ENCODE peak calls at places on chromosomes 4 and X, in eight cellular contexts. C is IMR-90; B is activated CD4-positive, alpha-beta T cell treated with anti-CD3 and anti-CD28 coated beads, Interleukin-2, amount 50 U/mL, for 24 hours; Q is amygdala; J is activated naive CD4-positive, alpha-beta T cell; O is NCI-H1105; E is activated CD4-positive, CD25-positive, alpha-beta regulatory T cell; X is ELR. T is an unnamed sample.

GRCh38 chrX:107659768-107660167 is 31.5 kb downstream of the PRPS1 start:
- DNase-seq in C (peak; percentile 64), B (no peak), Q (no peak), J (no peak), O (peak; percentile 7), E (no peak), X (peak; percentile 60), T (no peak)

GRCh38 chrX:119728487-119728886 is 29.9 kb upstream of the SOWAHD start:
- DNase-seq in C (no peak), B (no peak), Q (no peak), J (no peak), O (no peak), E (no peak), X (no peak), T (no peak)

GRCh38 chr4:15717647-15718416 is 15.0 kb downstream of the BST1 start:
- DNase-seq in C (peak; percentile 41), B (no peak), Q (no peak), J (no peak), O (no peak), E (no peak), X (peak; percentile 36), T (no peak)

GRCh38 chr4:186676531-186677158 is 47.0 kb downstream of the FAT1 start:
- DNase-seq in C (peak; percentile 98), B (no peak), Q (no peak), J (no peak), O (no peak), E (no peak), X (peak; percentile 87), T (no peak)

GRCh38 chrX:110173192-110174175 is 144.4 kb downstream of the AMMECR1 start:
- DNase-seq in C (peak; percentile 23), B (no peak), Q (no peak), J (no peak), O (no peak), E (no peak), X (peak; percentile 53), T (no peak)

GRCh38 chrX:115948018-115948923 is 222.3 kb upstream of the AGTR2 start:
- DNase-seq in C (peak; percentile 8), B (no peak), Q (no peak), J (no peak), O (no peak), E (no peak), X (no peak), T (no peak)

GRCh38 chr4:24794916-24795665 is at the start of gene SOD3:
- DNase-seq in C (peak; percentile 86), B (no peak), Q (no peak), J (no peak), O (no peak), E (no peak), X (peak; percentile 81), T (no peak)

GRCh38 chrX:68433155-68433980 is at the start of gene OPHN1:
- DNase-seq in C (peak; percentile 74), B (no peak), Q (peak; percentile 15), J (no peak), O (peak; percentile 10), E (no peak), X (peak; percentile 87), T (no peak)

GRCh38 chrX:132463411-132463810 is 25.4 kb downstream of the MBNL3 start:
- DNase-seq in C (peak; percentile 6), B (no peak), Q (no peak), J (no peak), O (no peak), E (no peak), X (peak; percentile 6), T (no peak)

GRCh38 chrX:109281478-109282275 is 200.2 kb downstream of the GUCY2F start:
- DNase-seq in C (no peak), B (no peak), Q (no peak), J (no peak), O (no peak), E (no peak), X (no peak), T (no peak)

GRCh38 chrX:11100281-11101035 is 10.7 kb upstream of the HCCS start:
- DNase-seq in C (peak; percentile 80), B (no peak), Q (no peak), J (no peak), O (peak; percentile 5), E (no peak), X (peak; percentile 71), T (no peak)

GRCh38 chr4:125741825-125742452 is 427.2 kb downstream of the FAT4 start:
- DNase-seq in C (peak; percentile 43), B (no peak), Q (no peak), J (no peak), O (no peak), E (no peak), X (peak; percentile 68), T (no peak)

GRCh38 chr4:26878729-26879415 is 18.2 kb downstream of the STIM2 start:
- DNase-seq in C (peak; percentile 33), B (no peak), Q (no peak), J (no peak), O (no peak), E (no peak), X (peak; percentile 22), T (no peak)

GRCh38 chr4:44845309-44845708 is 119.0 kb upstream of the GNPDA2 start:
- DNase-seq in C (no peak), B (no peak), Q (no peak), J (no peak), O (no peak), E (no peak), X (no peak), T (no peak)

GRCh38 chrX:21853578-21853977 is 2.2 kb upstream of the YY2 start:
- DNase-seq in C (no peak), B (no peak), Q (no peak), J (no peak), O (no peak), E (no peak), X (no peak), T (no peak)

GRCh38 chrX:41457618-41458192 is 10.6 kb downstream of the NYX start:
- DNase-seq in C (no peak), B (no peak), Q (no peak), J (no peak), O (no peak), E (no peak), X (peak; percentile 27), T (no peak)

GRCh38 chrX:15680401-15680800 is 15.8 kb upstream of the CLTRN start:
- DNase-seq in C (peak; percentile 88), B (no peak), Q (no peak), J (no peak), O (no peak), E (no peak), X (peak; percentile 83), T (no peak)

GRCh38 chr4:67988986-67989385 is 25.7 kb upstream of the TMPRSS11A start:
- DNase-seq in C (no peak), B (no peak), Q (no peak), J (no peak), O (no peak), E (no peak), X (peak; percentile 14), T (no peak)

GRCh38 chr4:41678086-41678485 is 70.4 kb downstream of the PHOX2B start:
- DNase-seq in C (peak; percentile 60), B (no peak), Q (no peak), J (no peak), O (no peak), E (no peak), X (peak; percentile 21), T (no peak)

GRCh38 chr4:26220704-26221103 is 100.1 kb upstream of the RBPJ start:
- DNase-seq in C (peak; percentile 83), B (no peak), Q (no peak), J (no peak), O (no peak), E (no peak), X (peak; percentile 91), T (no peak)

GRCh38 chrX:25531096-25531495 is 515.3 kb upstream of the ARX start:
- DNase-seq in C (peak; percentile 41), B (no peak), Q (no peak), J (no peak), O (no peak), E (no peak), X (no peak), T (no peak)

GRCh38 chr4:86857341-86858052 is 8.3 kb upstream of the SLC10A6 start:
- DNase-seq in C (no peak), B (no peak), Q (no peak), J (no peak), O (no peak), E (no peak), X (peak; percentile 30), T (no peak)

GRCh38 chr4:138766332-138766731 is 249.2 kb upstream of the NOCT start:
- DNase-seq in C (no peak), B (no peak), Q (no peak), J (no peak), O (no peak), E (no peak), X (no peak), T (no peak)

GRCh38 chr4:140308366-140309123 is 64.9 kb upstream of the SCOC start:
- DNase-seq in C (peak; percentile 98), B (no peak), Q (no peak), J (no peak), O (peak; percentile 43), E (no peak), X (peak; percentile 70), T (no peak)

GRCh38 chrX:44022964-44023363 is 49.8 kb upstream of the NDP start:
- DNase-seq in C (no peak), B (no peak), Q (no peak), J (no peak), O (no peak), E (no peak), X (no peak), T (no peak)

GRCh38 chr4:15457401-15458201 is 12.1 kb upstream of the CC2D2A start:
- DNase-seq in C (peak; percentile 81), B (no peak), Q (no peak), J (no peak), O (peak; percentile 12), E (no peak), X (peak; percentile 70), T (no peak)

GRCh38 chr4:140861359-140862181 is 105.4 kb upstream of the TBC1D9 start:
- DNase-seq in C (peak; percentile 91), B (peak; percentile 46), Q (no peak), J (no peak), O (peak; percentile 50), E (peak; percentile 2), X (peak; percentile 65), T (no peak)

T was measured in central memory CD8-positive, alpha-beta T cell.